ENCODE peak calls at places on chromosomes 16 and 17, in five cellular contexts. One of them, this sample, is unnamed.
A peak's percentile ranks its signal among the peaks of the same experiment; 100 is the strongest.

GRCh38 chr16:85331685-85332084 is 219.4 kb upstream of the CIBAR2 start:
- DNase-seq in cardiac muscle cell: no peak
- DNase-seq in psoas muscle: no peak
- DNase-seq in aorta: no peak
- DNase-seq in SK-N-SH: no peak
- DNase-seq in this sample: no peak

GRCh38 chr16:25052530-25052929 is 37.4 kb upstream of the ARHGAP17 start:
- DNase-seq in psoas muscle: no peak
- DNase-seq in cardiac muscle cell: no peak
- DNase-seq in SK-N-SH: no peak
- DNase-seq in aorta: no peak
- DNase-seq in this sample: no peak

GRCh38 chr16:50522324-50522723 is 25.9 kb upstream of the NKD1 start:
- DNase-seq in SK-N-SH: no peak
- DNase-seq in psoas muscle: no peak
- DNase-seq in aorta: no peak
- DNase-seq in cardiac muscle cell: no peak
- DNase-seq in this sample: no peak

GRCh38 chr17:81572499-81573030 is 20.4 kb upstream of the FAAP100 start:
- DNase-seq in aorta: no peak
- DNase-seq in SK-N-SH: no peak
- DNase-seq in cardiac muscle cell: no peak
- DNase-seq in psoas muscle: no peak
- DNase-seq in this sample: no peak

GRCh38 chr16:66334856-66335255 is 31.6 kb upstream of the CDH5 start:
- DNase-seq in psoas muscle: no peak
- DNase-seq in aorta: no peak
- DNase-seq in SK-N-SH: no peak
- DNase-seq in cardiac muscle cell: no peak
- DNase-seq in this sample: no peak

GRCh38 chr16:23306199-23307100 is 4.3 kb downstream of the SCNN1B start:
- DNase-seq in aorta: no peak
- DNase-seq in psoas muscle: no peak
- DNase-seq in SK-N-SH: no peak
- DNase-seq in cardiac muscle cell: no peak
- DNase-seq in this sample: no peak

GRCh38 chr17:82601447-82602000 is 46.7 kb downstream of the WDR45B start:
- DNase-seq in aorta: no peak
- DNase-seq in SK-N-SH: peak; percentile 34
- DNase-seq in psoas muscle: no peak
- DNase-seq in cardiac muscle cell: no peak
- DNase-seq in this sample: no peak

GRCh38 chr17:45013021-45013997 is 38.1 kb downstream of the DCAKD start:
- DNase-seq in psoas muscle: no peak
- DNase-seq in cardiac muscle cell: no peak
- DNase-seq in aorta: no peak
- DNase-seq in SK-N-SH: no peak
- DNase-seq in this sample: no peak

GRCh38 chr17:28726396-28726911 is 421 bp upstream of the TLCD1 start:
- DNase-seq in psoas muscle: no peak
- DNase-seq in aorta: no peak
- DNase-seq in cardiac muscle cell: peak; percentile 77
- DNase-seq in SK-N-SH: no peak
- DNase-seq in this sample: no peak

GRCh38 chr17:74522381-74523090 is 8.7 kb downstream of the CD300LB start:
- DNase-seq in cardiac muscle cell: no peak
- DNase-seq in SK-N-SH: no peak
- DNase-seq in aorta: no peak
- DNase-seq in psoas muscle: no peak
- DNase-seq in this sample: no peak

GRCh38 chr16:88730632-88731607 is 24.6 kb downstream of the CTU2 start:
- DNase-seq in cardiac muscle cell: no peak
- DNase-seq in psoas muscle: no peak
- DNase-seq in aorta: no peak
- DNase-seq in SK-N-SH: peak; percentile 90
- DNase-seq in this sample: no peak

GRCh38 chr16:11016993-11017392 is 72.6 kb downstream of the CLEC16A start:
- DNase-seq in aorta: no peak
- DNase-seq in SK-N-SH: no peak
- DNase-seq in psoas muscle: peak; percentile 74
- DNase-seq in cardiac muscle cell: no peak
- DNase-seq in this sample: peak; percentile 71

GRCh38 chr16:4272114-4272954 is 489 bp downstream of the TFAP4 start:
- DNase-seq in SK-N-SH: peak; percentile 75
- DNase-seq in aorta: no peak
- DNase-seq in cardiac muscle cell: peak; percentile 86
- DNase-seq in psoas muscle: peak; percentile 60
- DNase-seq in this sample: peak; percentile 65

GRCh38 chr16:67967956-67968439 is 439 bp downstream of the SLC12A4 start:
- DNase-seq in cardiac muscle cell: no peak
- DNase-seq in aorta: peak; percentile 89
- DNase-seq in psoas muscle: peak; percentile 60
- DNase-seq in SK-N-SH: peak; percentile 82
- DNase-seq in this sample: no peak

GRCh38 chr16:518858-519257 is 8.7 kb upstream of the CAPN15 start:
- DNase-seq in SK-N-SH: no peak
- DNase-seq in psoas muscle: no peak
- DNase-seq in cardiac muscle cell: no peak
- DNase-seq in aorta: no peak
- DNase-seq in this sample: no peak

GRCh38 chr16:23650674-23651073 is 9.4 kb downstream of the DCTN5 start:
- DNase-seq in SK-N-SH: no peak
- DNase-seq in aorta: no peak
- DNase-seq in psoas muscle: no peak
- DNase-seq in cardiac muscle cell: no peak
- DNase-seq in this sample: no peak

GRCh38 chr16:24289301-24289700 is 33.2 kb downstream of the CACNG3 start:
- DNase-seq in SK-N-SH: no peak
- DNase-seq in cardiac muscle cell: no peak
- DNase-seq in aorta: no peak
- DNase-seq in psoas muscle: no peak
- DNase-seq in this sample: no peak

GRCh38 chr17:57662021-57662420 is 83.1 kb downstream of the CCDC182 start:
- DNase-seq in cardiac muscle cell: no peak
- DNase-seq in aorta: no peak
- DNase-seq in psoas muscle: no peak
- DNase-seq in SK-N-SH: no peak
- DNase-seq in this sample: no peak

GRCh38 chr17:61528171-61528570 is 62.8 kb downstream of the NACA2 start:
- DNase-seq in cardiac muscle cell: no peak
- DNase-seq in aorta: no peak
- DNase-seq in psoas muscle: no peak
- DNase-seq in SK-N-SH: no peak
- DNase-seq in this sample: no peak

GRCh38 chr16:85156869-85157268 is 44.6 kb upstream of the CIBAR2 start:
- DNase-seq in psoas muscle: no peak
- DNase-seq in cardiac muscle cell: no peak
- DNase-seq in SK-N-SH: no peak
- DNase-seq in aorta: no peak
- DNase-seq in this sample: no peak

GRCh38 chr16:10876799-10877341 is at the start of gene CIITA:
- DNase-seq in psoas muscle: peak; percentile 76
- DNase-seq in cardiac muscle cell: no peak
- DNase-seq in SK-N-SH: no peak
- DNase-seq in aorta: peak; percentile 87
- DNase-seq in this sample: peak; percentile 11

GRCh38 chr16:57726433-57726947 is 9.1 kb upstream of the KATNB1 start:
- DNase-seq in aorta: peak; percentile 22
- DNase-seq in psoas muscle: no peak
- DNase-seq in cardiac muscle cell: no peak
- DNase-seq in SK-N-SH: no peak
- DNase-seq in this sample: no peak

GRCh38 chr16:85582177-85582888 is 30.8 kb upstream of the GSE1 start:
- DNase-seq in cardiac muscle cell: no peak
- DNase-seq in SK-N-SH: no peak
- DNase-seq in aorta: no peak
- DNase-seq in psoas muscle: no peak
- DNase-seq in this sample: no peak

GRCh38 chr16:75222271-75222783 is 3.5 kb downstream of the CTRB1 start:
- DNase-seq in psoas muscle: no peak
- DNase-seq in aorta: no peak
- DNase-seq in cardiac muscle cell: no peak
- DNase-seq in SK-N-SH: no peak
- DNase-seq in this sample: no peak

GRCh38 chr16:81585785-81586184 is 141.2 kb downstream of the CMIP start:
- DNase-seq in psoas muscle: no peak
- DNase-seq in aorta: peak; percentile 66
- DNase-seq in cardiac muscle cell: peak; percentile 12
- DNase-seq in SK-N-SH: no peak
- DNase-seq in this sample: no peak

GRCh38 chr16:70395345-70395901 is 43.5 kb downstream of the ST3GAL2 start:
- DNase-seq in cardiac muscle cell: peak; percentile 81
- DNase-seq in SK-N-SH: peak; percentile 83
- DNase-seq in aorta: peak; percentile 88
- DNase-seq in psoas muscle: peak; percentile 71
- DNase-seq in this sample: peak; percentile 65

GRCh38 chr16:66161942-66162341 is 204.5 kb upstream of the CDH5 start:
- DNase-seq in aorta: no peak
- DNase-seq in SK-N-SH: no peak
- DNase-seq in psoas muscle: no peak
- DNase-seq in cardiac muscle cell: no peak
- DNase-seq in this sample: no peak

GRCh38 chr17:55641559-55642160 is 81.0 kb downstream of the TMEM100 start:
- DNase-seq in cardiac muscle cell: peak; percentile 88
- DNase-seq in psoas muscle: peak; percentile 60
- DNase-seq in aorta: no peak
- DNase-seq in SK-N-SH: peak; percentile 49
- DNase-seq in this sample: no peak

DNA sequence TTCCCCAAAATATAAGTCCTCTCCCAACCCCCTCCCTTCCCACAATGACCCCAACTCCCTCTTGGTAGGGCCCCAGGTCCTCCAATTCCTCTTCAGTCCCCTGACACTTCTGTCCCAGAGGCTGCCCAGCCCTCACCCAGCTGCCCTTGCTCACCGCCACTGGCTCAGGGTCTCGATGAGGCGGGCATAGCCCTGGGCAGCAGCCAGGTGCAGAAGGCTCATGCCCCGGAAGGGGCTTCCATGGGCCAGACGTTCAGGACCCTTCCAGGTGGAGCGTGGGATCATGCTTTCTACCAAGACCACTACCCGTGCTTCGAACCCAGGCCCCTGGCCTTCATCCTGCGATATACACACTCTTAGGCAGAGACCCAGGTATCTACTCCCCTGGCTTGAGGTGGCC is 5.8 kb upstream of the SPAG7 start:
- DNase-seq in SK-N-SH: no peak
- DNase-seq in aorta: no peak
- DNase-seq in psoas muscle: no peak
- DNase-seq in cardiac muscle cell: no peak
- DNase-seq in this sample: no peak
- H3K27ac ChIP-seq in SK-N-SH: no peak overlapping the region
- H3K27ac ChIP-seq in aorta: no peak overlapping the region
- H3K27ac ChIP-seq in psoas muscle: peak overlapping the region; percentile 86
- H3K27ac ChIP-seq in cardiac muscle cell: no peak overlapping the region
- H3K27ac ChIP-seq in this sample: no peak overlapping the region

DNA sequence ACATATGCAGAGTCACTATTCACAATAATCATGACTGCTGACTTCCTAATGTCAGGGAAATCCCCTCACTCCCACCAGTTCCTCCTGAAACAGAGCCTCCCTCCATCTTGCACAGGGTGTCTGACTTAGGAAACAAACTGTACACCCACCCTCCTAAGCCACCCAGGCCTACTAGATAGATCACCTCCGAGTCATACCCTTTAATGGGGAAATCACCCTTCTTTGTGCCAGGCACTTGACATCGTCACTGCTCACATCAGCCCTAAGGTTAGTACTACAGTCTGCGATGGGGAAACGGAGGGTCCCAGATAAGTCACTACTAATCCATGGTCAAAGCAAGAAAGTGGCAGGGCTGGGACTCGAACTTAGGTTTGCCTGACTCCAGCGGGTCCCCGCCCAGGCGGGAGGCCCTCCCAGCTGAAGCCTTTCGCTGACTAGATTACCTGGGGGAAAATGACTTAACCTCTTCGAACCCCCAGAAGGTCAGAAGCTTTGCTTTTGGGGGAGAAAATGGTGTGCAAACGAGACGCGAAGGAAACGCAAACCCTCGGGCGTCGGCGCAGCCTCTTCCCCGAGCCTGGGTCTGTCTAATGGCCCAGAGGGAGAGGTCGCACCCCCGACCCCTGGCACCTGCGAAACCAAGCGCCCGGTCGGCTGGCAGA is 3.4 kb upstream of the MLLT6 start:
- DNase-seq in cardiac muscle cell: no peak
- DNase-seq in psoas muscle: no peak
- DNase-seq in aorta: no peak
- DNase-seq in SK-N-SH: no peak
- DNase-seq in this sample: no peak
- H3K27ac ChIP-seq in cardiac muscle cell: peak overlapping the region; percentile 77
- H3K27ac ChIP-seq in psoas muscle: peak overlapping the region; percentile 98
- H3K27ac ChIP-seq in aorta: no peak overlapping the region
- H3K27ac ChIP-seq in SK-N-SH: peak overlapping the region; percentile 71
- H3K27ac ChIP-seq in this sample: peak overlapping the region; percentile 83

DNA sequence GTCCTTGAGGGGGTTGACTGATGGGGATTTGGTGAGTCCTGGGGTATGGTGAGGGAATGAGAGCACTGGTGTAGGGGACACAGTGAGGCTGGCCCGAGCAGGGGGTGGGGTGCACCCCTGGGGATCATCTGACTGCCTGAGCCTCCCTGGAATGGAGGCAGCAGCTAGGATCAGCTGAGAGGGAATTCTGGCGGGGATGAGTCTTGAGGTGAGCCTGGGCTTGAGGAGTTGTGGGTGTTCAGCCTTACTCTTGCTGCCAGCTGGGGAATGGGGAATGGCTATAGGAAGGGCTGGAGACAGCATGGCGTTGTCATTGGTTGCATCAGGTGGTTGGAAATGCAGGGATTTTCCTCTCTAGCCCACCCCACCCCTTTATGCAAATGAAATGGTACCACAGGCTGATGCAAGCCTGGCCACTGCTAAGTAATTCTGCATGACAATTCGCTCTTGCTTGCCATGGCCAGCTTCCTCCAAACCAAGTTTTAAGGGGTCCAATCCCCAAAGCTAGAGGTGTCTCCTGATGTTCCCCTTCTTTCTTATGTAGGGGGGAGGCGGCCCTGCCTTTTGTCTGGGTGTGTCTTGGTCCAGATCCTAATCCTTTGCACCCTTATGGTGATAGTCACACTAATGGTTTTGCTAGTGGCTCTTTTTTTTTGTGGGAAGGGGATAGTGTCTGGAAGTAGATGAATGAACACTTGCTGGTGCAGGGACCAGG is 7.5 kb downstream of the NFE2L1 start:
- DNase-seq in psoas muscle: no peak
- DNase-seq in SK-N-SH: no peak
- DNase-seq in aorta: no peak
- DNase-seq in cardiac muscle cell: no peak
- DNase-seq in this sample: no peak
- H3K27ac ChIP-seq in psoas muscle: peak overlapping the region; percentile 61
- H3K27ac ChIP-seq in SK-N-SH: peak overlapping the region; percentile 55
- H3K27ac ChIP-seq in aorta: no peak overlapping the region
- H3K27ac ChIP-seq in cardiac muscle cell: no peak overlapping the region
- H3K27ac ChIP-seq in this sample: no peak overlapping the region

DNA sequence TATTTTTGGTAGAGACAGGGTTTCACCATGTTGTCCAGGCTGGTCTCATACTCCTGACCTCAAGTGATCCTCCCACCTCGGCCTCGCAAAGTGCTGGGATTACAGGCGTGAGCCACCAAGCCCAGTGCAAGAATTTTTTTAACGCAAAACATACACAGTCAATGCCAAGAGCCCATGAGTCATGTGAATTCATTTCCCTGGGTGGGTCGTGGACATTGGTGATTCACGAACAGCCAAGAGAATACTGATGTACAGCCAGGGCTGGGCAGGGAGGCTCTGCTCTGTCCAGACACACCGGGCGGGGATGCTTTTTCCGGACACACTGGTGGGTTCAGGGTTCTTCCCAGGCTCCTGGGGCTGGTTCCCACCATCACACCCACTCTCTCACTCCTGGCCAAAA is 17.7 kb downstream of the SLC38A8 start:
- DNase-seq in SK-N-SH: no peak
- DNase-seq in cardiac muscle cell: no peak
- DNase-seq in aorta: no peak
- DNase-seq in psoas muscle: no peak
- DNase-seq in this sample: no peak
- H3K27ac ChIP-seq in SK-N-SH: peak overlapping the region; percentile 23
- H3K27ac ChIP-seq in cardiac muscle cell: no peak overlapping the region
- H3K27ac ChIP-seq in aorta: no peak overlapping the region
- H3K27ac ChIP-seq in psoas muscle: no peak overlapping the region
- H3K27ac ChIP-seq in this sample: no peak overlapping the region